ENCODE peak calls at places on chromosome 20, in nine cellular contexts. X, R, V, M, T, E, K, F and Q are unnamed samples.
A peak's percentile ranks its signal among the peaks of the same experiment; 100 is the strongest.

GRCh38 chr20:62426678-62427077 is 661 bp downstream of the RBBP8NL start:
- ATAC-seq in X (no peak), R (no peak), V (no peak), M (peak; percentile 20), T (peak; percentile 25), E (peak; percentile 50), K (peak; percentile 30), F (no peak), Q (no peak)

GRCh38 chr20:1809121-1809520 is 86.1 kb upstream of the SIRPA start:
- ATAC-seq in X (no peak), R (peak; percentile 78), V (peak; percentile 28), M (peak; percentile 61), T (no peak), E (no peak), K (no peak), F (no peak), Q (no peak)

GRCh38 chr20:47704746-47705496 is 80.4 kb downstream of the SULF2 start:
- ATAC-seq in X (peak; percentile 64), R (peak; percentile 56), V (peak; percentile 72), M (peak; percentile 34), T (peak; percentile 15), E (peak; percentile 63), K (peak; percentile 50), F (no peak), Q (peak; percentile 77)

GRCh38 chr20:25081065-25081729 is 744 bp downstream of the VSX1 start:
- ATAC-seq in X (no peak), R (no peak), V (no peak), M (no peak), T (no peak), E (peak; percentile 7), K (peak; percentile 27), F (no peak), Q (no peak)

GRCh38 chr20:834151-834747 is 734 bp downstream of the FAM110A start:
- ATAC-seq in X (no peak), R (peak; percentile 61), V (no peak), M (peak; percentile 21), T (no peak), E (peak; percentile 63), K (no peak), F (no peak), Q (no peak)

GRCh38 chr20:47790032-47790965 is 5.0 kb upstream of the SULF2 start:
- ATAC-seq in X (peak; percentile 32), R (no peak), V (no peak), M (no peak), T (no peak), E (no peak), K (no peak), F (no peak), Q (no peak)

GRCh38 chr20:32920066-32920465 is 61.3 kb downstream of the EFCAB8 start:
- ATAC-seq in X (no peak), R (no peak), V (no peak), M (no peak), T (no peak), E (no peak), K (no peak), F (no peak), Q (no peak)

GRCh38 chr20:40805592-40805991 is 116.6 kb upstream of the MAFB start:
- ATAC-seq in X (no peak), R (no peak), V (no peak), M (no peak), T (no peak), E (no peak), K (no peak), F (no peak), Q (no peak)

GRCh38 chr20:12394786-12395185 is 477.1 kb downstream of the BTBD3 start:
- ATAC-seq in X (no peak), R (peak; percentile 30), V (no peak), M (no peak), T (no peak), E (peak; percentile 85), K (no peak), F (no peak), Q (no peak)

GRCh38 chr20:46040902-46041535 is 12.0 kb downstream of the SLC12A5 start:
- ATAC-seq in X (no peak), R (peak; percentile 78), V (peak; percentile 81), M (peak; percentile 66), T (no peak), E (peak; percentile 87), K (no peak), F (peak; percentile 35), Q (no peak)

GRCh38 chr20:53660078-53660909 is 66.7 kb upstream of the ZNF217 start:
- ATAC-seq in X (peak; percentile 60), R (peak; percentile 48), V (peak; percentile 27), M (no peak), T (no peak), E (no peak), K (peak; percentile 24), F (peak; percentile 14), Q (peak; percentile 74)

GRCh38 chr20:41425180-41425884 is 58.7 kb upstream of the EMILIN3 start:
- ATAC-seq in X (no peak), R (no peak), V (no peak), M (no peak), T (no peak), E (peak; percentile 84), K (no peak), F (no peak), Q (no peak)

GRCh38 chr20:41364236-41364855 is 2.3 kb downstream of the EMILIN3 start:
- ATAC-seq in X (no peak), R (peak; percentile 51), V (no peak), M (peak; percentile 27), T (no peak), E (peak; percentile 35), K (no peak), F (no peak), Q (no peak)

GRCh38 chr20:32336918-32337347 is 21.2 kb upstream of the ASXL1 start:
- ATAC-seq in X (no peak), R (peak; percentile 83), V (peak; percentile 58), M (peak; percentile 72), T (peak; percentile 38), E (peak; percentile 80), K (no peak), F (peak; percentile 69), Q (peak; percentile 48)

DNA sequence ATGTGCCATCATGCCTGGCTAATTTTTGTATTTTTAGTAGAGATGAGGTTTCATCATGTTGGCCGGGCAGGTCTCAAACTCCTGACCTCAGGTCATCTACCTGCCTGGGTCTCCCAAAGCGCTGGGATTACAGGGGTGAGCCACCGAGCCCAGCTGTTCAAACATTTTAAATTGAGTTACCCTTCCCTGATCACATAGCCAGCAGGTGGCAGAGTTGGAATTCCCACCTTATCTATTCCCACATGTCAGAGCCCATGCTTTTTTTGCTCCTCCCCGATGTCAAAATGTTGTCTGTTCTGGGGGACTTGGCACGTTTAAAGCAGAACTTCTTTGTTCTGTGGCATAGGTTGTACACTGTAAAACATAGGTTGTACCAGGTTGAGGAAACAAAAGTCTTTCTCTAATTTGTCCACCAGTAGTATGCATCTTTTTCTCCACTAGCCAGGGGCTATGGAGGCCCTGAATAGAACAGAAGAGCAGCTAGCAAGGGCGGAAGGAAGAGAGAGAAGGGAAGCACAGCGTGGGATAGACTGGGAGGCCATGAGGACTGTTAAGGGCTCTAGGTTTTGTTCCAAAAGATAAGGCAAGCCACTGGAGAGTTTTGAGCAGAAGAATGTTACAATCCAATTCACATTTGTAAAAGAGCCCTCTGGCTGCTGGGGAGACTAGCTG is 7.3 kb upstream of the LBP start:
- ATAC-seq in X (no peak), R (no peak), V (no peak), M (no peak), T (no peak), E (peak; percentile 11), K (no peak), F (peak; percentile 46), Q (no peak)
- TF ChIP-seq CTCF in X (no peak), R (no peak), V (no peak), M (no peak), T (no peak), E (peak; percentile 65), K (no peak), F (peak; percentile 59), Q (no peak)

DNA sequence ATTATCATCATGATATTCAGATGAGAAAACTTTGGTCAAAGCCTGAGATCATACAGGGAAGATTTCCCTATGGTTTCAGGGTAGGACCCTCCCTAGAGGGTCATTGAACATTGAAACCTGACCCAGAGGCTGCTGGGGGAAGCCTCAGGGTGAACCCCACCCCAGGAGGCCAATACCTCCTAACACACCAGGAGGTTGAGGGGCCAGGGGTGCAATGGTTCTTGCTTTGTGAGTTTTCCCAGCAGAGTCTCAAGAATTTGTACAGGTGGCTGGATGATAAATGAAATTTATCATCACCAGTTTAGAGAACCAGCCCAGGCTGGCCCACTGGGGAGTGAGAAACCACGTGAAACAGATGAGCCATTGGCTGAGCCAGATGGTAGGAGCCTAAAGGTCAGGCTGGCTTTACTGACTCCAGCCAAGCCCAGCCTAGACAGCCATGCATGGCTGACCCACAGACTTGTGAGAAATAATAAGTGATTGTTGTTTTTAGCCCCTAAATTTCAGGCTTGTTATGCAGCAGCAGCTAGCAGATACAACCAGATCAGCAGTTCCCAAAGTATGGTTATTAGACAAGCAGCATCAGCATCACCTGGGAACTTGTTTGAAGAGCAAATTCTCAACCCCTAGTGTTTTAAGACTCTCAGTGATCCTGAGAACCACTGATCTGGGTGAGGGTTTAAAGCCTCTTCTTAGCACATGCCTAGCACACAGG is 15.0 kb downstream of the TGM2 start:
- ATAC-seq in X (no peak), R (no peak), V (no peak), M (no peak), T (no peak), E (no peak), K (no peak), F (no peak), Q (no peak)
- TF ChIP-seq POLR2A in X (no peak), R (no peak), V (no peak), M (no peak), T (no peak), E (no peak), K (no peak), F (no peak), Q (no peak)

DNA sequence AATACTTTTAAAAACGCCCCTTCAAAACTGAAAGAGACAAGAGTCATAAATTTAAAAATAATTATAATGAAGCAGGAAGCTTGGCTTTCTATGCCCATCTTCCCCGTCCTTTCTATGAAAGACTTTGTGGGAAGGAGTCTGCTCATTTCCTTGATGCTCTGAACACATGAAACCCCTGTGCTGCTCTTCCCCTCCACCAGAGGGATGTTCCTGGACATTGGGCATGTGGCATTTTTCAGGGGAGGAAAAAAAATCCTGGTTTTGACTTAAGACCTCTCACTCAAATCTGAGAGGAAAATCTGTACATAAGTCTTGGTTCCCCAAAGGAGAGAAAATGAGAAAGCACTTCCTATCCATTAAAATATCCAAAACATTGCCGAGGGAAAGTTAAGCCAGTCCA is 393.0 kb downstream of the PAX1 start:
- ATAC-seq in X (no peak), R (no peak), V (no peak), M (no peak), T (no peak), E (no peak), K (no peak), F (no peak), Q (no peak)
- TF ChIP-seq CTCF in X (no peak), R (no peak), V (no peak), M (no peak), T (no peak), E (no peak), K (no peak), F (no peak), Q (no peak)

DNA sequence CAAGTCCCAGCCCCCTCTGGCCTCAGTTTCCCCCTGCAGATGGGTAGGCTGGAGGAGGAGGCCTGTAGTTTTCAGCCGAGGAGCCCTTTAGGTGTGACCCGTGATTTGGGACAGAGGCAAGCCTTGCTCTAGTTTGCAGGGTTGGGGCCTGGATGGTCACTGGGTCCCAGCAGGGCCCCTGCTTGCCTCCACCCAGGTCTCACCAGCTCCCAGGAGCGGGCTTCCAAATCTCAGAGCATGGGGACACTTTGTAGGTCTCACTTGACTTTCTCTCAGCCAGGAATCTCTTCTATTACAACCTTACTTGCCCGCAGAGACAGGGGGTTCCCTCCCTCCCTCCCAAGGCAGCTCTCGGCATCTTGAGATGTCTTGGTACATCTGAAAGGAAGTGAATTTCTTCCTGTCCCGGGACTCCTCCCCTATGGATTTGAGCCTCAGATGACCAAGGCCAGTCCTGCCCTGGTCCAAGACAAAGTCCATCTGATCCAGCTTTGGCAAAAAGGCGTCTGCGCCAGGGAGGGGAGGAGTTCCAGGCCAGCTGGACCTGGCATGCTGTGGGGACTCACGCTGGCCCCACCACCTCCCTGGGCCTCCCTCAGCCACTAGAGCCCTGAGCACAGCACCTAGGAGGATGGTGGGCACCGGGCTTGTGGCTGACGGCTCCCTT is 47.4 kb downstream of the SRC start:
- ATAC-seq in X (no peak), R (peak; percentile 2), V (no peak), M (no peak), T (no peak), E (no peak), K (no peak), F (peak; percentile 84), Q (no peak)
- TF ChIP-seq POLR2A in X (no peak), R (no peak), V (no peak), M (no peak), T (no peak), E (no peak), K (no peak), F (no peak), Q (no peak)